ENCODE peak calls at places on chromosome 15, in seven cellular contexts. S is mucosa of gallbladder, D is HCT116, J is epithelial cell of proximal tubule, X is GM03348, R is pons, E is Right ventricle myocardium superior. F is an unnamed sample.

GRCh38 chr15:82263350-82263749 is 732 bp downstream of the SAXO2 start:
- DNase-seq in R (peak; percentile 8), J (no peak), D (no peak), E (no peak), S (peak; percentile 12), X (no peak), F (peak; percentile 83)

GRCh38 chr15:32704343-32705076 is 13.3 kb upstream of the GREM1 start:
- DNase-seq in E (no peak), S (no peak), J (no peak), X (peak; percentile 59), R (no peak), D (no peak), F (no peak)

GRCh38 chr15:49023354-49023753 is 22.9 kb downstream of the SECISBP2L start:
- DNase-seq in S (no peak), X (no peak), R (no peak), J (no peak), E (no peak), D (no peak), F (no peak)

GRCh38 chr15:43239732-43240491 is 19.1 kb upstream of the EPB42 start:
- DNase-seq in S (no peak), E (no peak), R (no peak), X (no peak), J (no peak), D (no peak), F (no peak)

GRCh38 chr15:57654136-57654845 is 52.2 kb upstream of the POLR2M start:
- DNase-seq in J (peak; percentile 76), E (no peak), S (no peak), X (peak; percentile 68), D (no peak), R (no peak), F (no peak)

GRCh38 chr15:71112429-71112828 is 2.8 kb upstream of the THSD4 start:
- DNase-seq in J (no peak), S (no peak), X (no peak), D (no peak), E (no peak), R (no peak), F (peak; percentile 37)

GRCh38 chr15:52284164-52284563 is 11.4 kb downstream of the MYO5C start:
- DNase-seq in J (no peak), X (no peak), S (no peak), D (no peak), R (no peak), E (no peak), F (peak; percentile 15)

GRCh38 chr15:63860161-63860954 is 26.6 kb upstream of the HERC1 start:
- DNase-seq in E (no peak), S (no peak), X (no peak), J (no peak), D (no peak), R (no peak), F (no peak)

GRCh38 chr15:83561661-83562060 is 92.3 kb upstream of the ADAMTSL3 start:
- DNase-seq in D (no peak), S (no peak), X (no peak), R (peak; percentile 57), E (no peak), J (no peak), F (no peak)

GRCh38 chr15:78615151-78615589 is 5.6 kb downstream of the CHRNA3 start:
- DNase-seq in D (no peak), J (no peak), S (no peak), E (no peak), R (no peak), X (no peak), F (no peak)

GRCh38 chr15:92820233-92821021 is 79.7 kb upstream of the CHD2 start:
- DNase-seq in R (peak; percentile 94), E (peak; percentile 94), J (no peak), S (peak; percentile 93), D (peak; percentile 83), X (peak; percentile 98), F (peak; percentile 96)

F was measured in PC-9.